ENCODE peak calls at places on chromosomes 13 and 19, in six cellular contexts. H, T, L, F, N and P are unnamed samples.

GRCh38 chr19:18468517-18468916 is 30.6 kb upstream of the ISYNA1 start:
- DNase-seq in H (no peak), T (no peak), L (no peak), F (no peak), N (no peak), P (no peak)

GRCh38 chr13:74114202-74114601 is 20.0 kb downstream of the KLF12 start:
- DNase-seq in H (no peak), T (no peak), L (no peak), F (no peak), N (no peak), P (no peak)

GRCh38 chr13:96898212-96898611 is 96.1 kb downstream of the OXGR1 start:
- DNase-seq in H (no peak), T (no peak), L (no peak), F (no peak), N (no peak), P (no peak)

GRCh38 chr13:40259899-40260298 is 406.5 kb downstream of the FOXO1 start:
- DNase-seq in H (no peak), T (no peak), L (no peak), F (no peak), N (no peak), P (no peak)

GRCh38 chr13:92221916-92222315 is 823.5 kb downstream of the GPC5 start:
- DNase-seq in H (no peak), T (no peak), L (no peak), F (no peak), N (no peak), P (no peak)

GRCh38 chr13:45825124-45825650 is 26.4 kb downstream of the SIAH3 start:
- DNase-seq in H (no peak), T (no peak), L (no peak), F (no peak), N (no peak), P (no peak)

GRCh38 chr13:27172495-27172842 is 858 bp upstream of the USP12 start:
- DNase-seq in H (no peak), T (no peak), L (no peak), F (peak), N (no peak), P (no peak)

GRCh38 chr13:95388420-95389079 is 87.3 kb upstream of the ABCC4 start:
- DNase-seq in H (no peak), T (no peak), L (no peak), F (no peak), N (no peak), P (no peak)

GRCh38 chr13:71218960-71219359 is 648.0 kb downstream of the DACH1 start:
- DNase-seq in H (no peak), T (no peak), L (peak), F (no peak), N (no peak), P (no peak)

GRCh38 chr13:113117335-113117872 is 5.2 kb upstream of the F10 start:
- DNase-seq in H (no peak), T (no peak), L (no peak), F (no peak), N (no peak), P (no peak)

GRCh38 chr19:3743486-3743885 is 18.0 kb downstream of the APBA3 start:
- DNase-seq in H (no peak), T (no peak), L (no peak), F (peak), N (no peak), P (no peak)

GRCh38 chr13:44932850-44933251 is 56.4 kb downstream of the NUFIP1 start:
- DNase-seq in H (no peak), T (no peak), L (no peak), F (no peak), N (no peak), P (no peak)

GRCh38 chr19:246551-246950 is 44.7 kb downstream of the PLPP2 start:
- DNase-seq in H (no peak), T (no peak), L (no peak), F (no peak), N (no peak), P (no peak)

GRCh38 chr19:45178262-45179062 is at the start of gene BLOC1S3:
- DNase-seq in H (peak), T (peak), L (peak), F (peak), N (peak), P (peak)

GRCh38 chr19:45179848-45180370 is 1.3 kb downstream of the BLOC1S3 start:
- DNase-seq in H (no peak), T (no peak), L (no peak), F (peak), N (no peak), P (no peak)

GRCh38 chr19:45177817-45178261 is at the start of gene TRAPPC6A:
- DNase-seq in H (no peak), T (no peak), L (no peak), F (no peak), N (no peak), P (no peak)

GRCh38 chr19:45175663-45176345 is 2.2 kb downstream of the TRAPPC6A start:
- DNase-seq in H (no peak), T (no peak), L (no peak), F (no peak), N (no peak), P (no peak)

DNA sequence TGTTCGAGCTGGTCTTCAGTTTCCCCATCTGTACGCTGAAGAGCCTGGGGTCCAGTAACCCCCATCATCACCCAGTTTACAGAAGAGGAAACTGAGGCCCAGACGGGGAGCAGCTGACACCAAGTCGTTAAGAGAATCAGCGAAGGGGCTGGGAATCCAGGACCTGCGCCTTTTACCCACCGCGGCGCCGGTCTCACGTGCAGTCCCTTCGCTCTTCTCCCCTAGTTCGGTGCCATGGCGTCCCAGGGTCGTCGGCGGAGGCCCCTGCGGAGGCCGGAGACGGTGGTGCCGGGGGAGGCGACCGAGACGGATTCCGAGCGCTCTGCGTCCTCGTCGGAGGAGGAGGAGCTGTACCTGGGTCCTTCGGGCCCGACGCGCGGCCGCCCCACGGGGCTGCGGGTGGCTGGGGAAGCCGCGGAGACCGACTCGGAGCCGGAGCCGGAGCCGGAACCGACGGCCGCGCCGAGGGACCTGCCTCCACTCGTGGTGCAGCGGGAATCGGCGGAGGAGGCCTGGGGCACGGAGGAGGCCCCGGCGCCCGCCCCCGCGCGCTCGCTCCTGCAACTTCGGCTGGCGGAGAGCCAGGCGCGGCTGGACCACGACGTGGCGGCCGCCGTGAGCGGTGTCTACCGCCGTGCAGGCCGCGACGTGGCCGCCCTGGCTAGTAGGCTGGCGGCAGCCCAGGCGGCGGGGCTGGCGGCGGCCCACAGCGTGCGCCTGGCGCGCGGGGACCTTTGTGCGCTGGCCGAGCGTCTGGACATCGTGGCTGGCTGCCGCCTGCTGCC is 671 bp downstream of the BLOC1S3 start:
- DNase-seq in H (no peak), T (no peak), L (no peak), F (peak), N (no peak), P (no peak)
- TF ChIP-seq TAF1 in H (no peak), T (no peak), L (no peak), F (no peak), N (no peak), P (no peak)

GRCh38 chr19:50418186-50419021 is at the start of gene SPIB:
- DNase-seq in H (no peak), T (no peak), L (no peak), F (no peak), N (no peak), P (no peak)
- TF ChIP-seq POLR2AphosphoS5 in H (peak), T (no peak), L (no peak), F (no peak), N (no peak), P (peak)

GRCh38 chr19:49453013-49453756 is at the start of gene ALDH16A1:
- DNase-seq in H (peak), T (peak), L (peak), F (peak), N (peak), P (peak)
- TF ChIP-seq POLR2A in H (peak), T (peak), L (peak), F (peak), N (peak), P (peak)

GRCh38 chr13:41858783-41859182 is 102.1 kb downstream of the VWA8 start:
- DNase-seq in H (no peak), T (no peak), L (no peak), F (no peak), N (no peak), P (no peak)

GRCh38 chr13:41859555-41859954 is 101.4 kb downstream of the VWA8 start:
- DNase-seq in H (no peak), T (no peak), L (no peak), F (no peak), N (no peak), P (no peak)

DNA sequence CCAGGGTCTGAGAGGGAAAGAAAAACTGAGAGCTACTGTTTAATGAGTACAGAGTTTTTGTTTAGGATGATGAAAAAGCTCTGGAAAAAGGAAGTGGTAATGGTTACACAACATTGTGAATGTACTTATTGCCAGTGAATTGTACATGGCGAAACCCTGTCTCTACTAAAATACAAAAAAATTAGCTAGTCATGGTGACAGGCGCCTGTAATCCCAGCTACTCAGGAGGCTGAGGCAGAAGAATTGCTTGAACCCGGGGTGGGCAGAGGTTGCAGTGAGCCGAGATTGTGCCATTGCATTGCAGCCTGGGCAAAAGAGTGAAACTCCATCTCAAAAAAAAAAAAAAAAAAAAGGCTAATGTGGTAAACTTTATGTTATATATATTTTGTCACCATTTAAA is 96.3 kb downstream of the VWA8 start:
- DNase-seq in H (no peak), T (no peak), L (no peak), F (no peak), N (no peak), P (no peak)
- TF ChIP-seq TAF1 in H (no peak), T (no peak), L (no peak), F (no peak), N (no peak), P (no peak)

GRCh38 chr19:33627526-33627925 is 5.8 kb downstream of the CHST8 start:
- DNase-seq in H (no peak), T (no peak), L (no peak), F (no peak), N (no peak), P (no peak)
- TF ChIP-seq POLR2AphosphoS5 in H (no peak), T (no peak), L (no peak), F (no peak), N (no peak), P (no peak)

DNA sequence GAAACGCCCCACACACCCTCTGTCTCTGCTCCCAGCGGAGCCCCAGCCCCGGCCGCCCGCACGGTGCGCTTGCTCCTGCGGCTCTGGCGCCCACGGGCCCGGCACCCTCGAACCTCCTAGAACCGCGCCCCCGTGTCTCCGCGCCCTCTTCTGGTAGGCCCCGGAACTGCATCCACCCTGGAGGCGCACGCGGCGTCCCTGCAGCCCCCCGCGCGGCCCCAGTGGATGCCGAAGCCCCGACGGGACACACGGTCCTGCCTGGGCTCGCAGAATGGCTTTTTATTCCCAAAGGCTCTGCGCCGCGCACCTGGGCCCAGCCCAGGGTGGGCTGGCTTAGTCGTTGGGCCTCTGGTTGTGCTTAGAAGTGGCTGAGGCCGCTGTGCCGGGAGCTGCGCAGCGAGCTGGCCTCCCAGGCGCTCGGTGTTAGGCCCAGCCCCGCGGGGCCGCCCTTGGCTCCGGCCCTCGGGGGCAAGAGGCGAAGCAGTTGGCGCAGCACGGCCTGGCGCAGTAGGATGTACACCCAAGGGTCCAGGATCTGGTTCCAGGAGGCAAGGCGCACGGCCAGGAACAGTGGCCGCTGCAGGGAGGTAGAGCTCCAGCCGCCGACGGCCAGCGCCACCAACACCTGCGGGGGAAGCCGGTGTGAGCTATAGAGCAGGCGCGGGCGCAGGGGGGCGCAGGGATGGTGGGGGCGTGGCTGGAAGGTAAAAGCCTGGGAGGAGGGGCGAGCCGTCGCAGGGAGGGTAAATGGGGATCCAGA is 2.8 kb downstream of the PTGER1 start:
- DNase-seq in H (no peak), T (no peak), L (no peak), F (peak), N (peak), P (peak)
- TF ChIP-seq POLR2A in H (peak), T (no peak), L (no peak), F (peak), N (no peak), P (no peak)

GRCh38 chr13:57286511-57287098 is 119.6 kb downstream of the PRR20E start:
- DNase-seq in H (no peak), T (no peak), L (no peak), F (no peak), N (no peak), P (no peak)
- TF ChIP-seq TAF1 in H (no peak), T (no peak), L (no peak), F (no peak), N (no peak), P (no peak)

GRCh38 chr13:76719955-76720354 is 166.2 kb downstream of the KCTD12 start:
- DNase-seq in H (no peak), T (no peak), L (no peak), F (no peak), N (no peak), P (no peak)

GRCh38 chr13:76720416-76720815 is 165.8 kb downstream of the KCTD12 start:
- DNase-seq in H (no peak), T (no peak), L (no peak), F (no peak), N (no peak), P (no peak)

GRCh38 chr13:76723551-76724232 is 162.5 kb downstream of the KCTD12 start:
- DNase-seq in H (no peak), T (peak), L (no peak), F (no peak), N (no peak), P (no peak)

GRCh38 chr13:76722782-76723181 is 163.4 kb downstream of the KCTD12 start:
- DNase-seq in H (no peak), T (no peak), L (no peak), F (no peak), N (no peak), P (no peak)

GRCh38 chr13:76720827-76721226 is 165.4 kb downstream of the KCTD12 start:
- DNase-seq in H (no peak), T (no peak), L (no peak), F (no peak), N (no peak), P (no peak)
- TF ChIP-seq POLR2AphosphoS5 in H (no peak), T (no peak), L (no peak), F (no peak), N (no peak), P (no peak)